ENCODE peak calls at places on chromosomes 4 and X, in seven cellular contexts. One of them, this sample, is unnamed.

GRCh38 chr4:41214158-41215146 is at the start of gene APBB2:
- DNase-seq in endothelial cell: peak
- DNase-seq in lower leg skin: peak
- DNase-seq in D341Med: peak
- DNase-seq in left lung: peak
- DNase-seq in RWPE1: peak
- DNase-seq in EL: peak
- DNase-seq in this sample: peak

GRCh38 chr4:59127748-59128147 is 2017.6 kb upstream of the IGFBP7 start:
- DNase-seq in lower leg skin: no peak
- DNase-seq in left lung: no peak
- DNase-seq in RWPE1: no peak
- DNase-seq in EL: no peak
- DNase-seq in D341Med: no peak
- DNase-seq in endothelial cell: no peak
- DNase-seq in this sample: no peak

GRCh38 chr4:190018201-190018920 is 8.7 kb downstream of the FRG2 start:
- DNase-seq in EL: no peak
- DNase-seq in RWPE1: no peak
- DNase-seq in endothelial cell: no peak
- DNase-seq in lower leg skin: no peak
- DNase-seq in D341Med: no peak
- DNase-seq in left lung: peak
- DNase-seq in this sample: no peak

GRCh38 chr4:35163189-35163588 is 1081.1 kb downstream of the ARAP2 start:
- DNase-seq in endothelial cell: no peak
- DNase-seq in left lung: no peak
- DNase-seq in EL: no peak
- DNase-seq in lower leg skin: no peak
- DNase-seq in D341Med: no peak
- DNase-seq in RWPE1: no peak
- DNase-seq in this sample: no peak

GRCh38 chr4:24067781-24068193 is 177.9 kb upstream of the PPARGC1A start:
- DNase-seq in D341Med: no peak
- DNase-seq in endothelial cell: no peak
- DNase-seq in RWPE1: peak
- DNase-seq in EL: peak
- DNase-seq in left lung: no peak
- DNase-seq in lower leg skin: no peak
- DNase-seq in this sample: no peak

GRCh38 chr4:106803107-106803506 is 233.0 kb downstream of the DKK2 start:
- DNase-seq in RWPE1: no peak
- DNase-seq in endothelial cell: no peak
- DNase-seq in lower leg skin: no peak
- DNase-seq in left lung: no peak
- DNase-seq in D341Med: no peak
- DNase-seq in EL: peak
- DNase-seq in this sample: no peak

GRCh38 chrX:12440245-12440644 is 302.0 kb downstream of the FRMPD4 start:
- DNase-seq in left lung: no peak
- DNase-seq in D341Med: no peak
- DNase-seq in endothelial cell: no peak
- DNase-seq in RWPE1: no peak
- DNase-seq in EL: no peak
- DNase-seq in lower leg skin: no peak
- DNase-seq in this sample: no peak

GRCh38 chrX:57772637-57773036 is 92.6 kb upstream of the NLRP2B start:
- DNase-seq in left lung: no peak
- DNase-seq in EL: peak
- DNase-seq in lower leg skin: no peak
- DNase-seq in endothelial cell: no peak
- DNase-seq in D341Med: no peak
- DNase-seq in RWPE1: no peak
- DNase-seq in this sample: no peak

GRCh38 chr4:151438154-151438553 is 29.2 kb downstream of the FHIP1A start:
- DNase-seq in EL: no peak
- DNase-seq in RWPE1: no peak
- DNase-seq in left lung: peak
- DNase-seq in D341Med: no peak
- DNase-seq in endothelial cell: no peak
- DNase-seq in lower leg skin: no peak
- DNase-seq in this sample: no peak

GRCh38 chr4:85475631-85476233 is 782 bp downstream of the ARHGAP24 start:
- DNase-seq in endothelial cell: peak
- DNase-seq in lower leg skin: no peak
- DNase-seq in EL: peak
- DNase-seq in D341Med: no peak
- DNase-seq in RWPE1: no peak
- DNase-seq in left lung: peak
- DNase-seq in this sample: no peak

GRCh38 chrX:42149786-42150185 is 226.4 kb upstream of the CASK start:
- DNase-seq in left lung: no peak
- DNase-seq in EL: no peak
- DNase-seq in D341Med: no peak
- DNase-seq in lower leg skin: no peak
- DNase-seq in RWPE1: no peak
- DNase-seq in endothelial cell: no peak
- DNase-seq in this sample: no peak

GRCh38 chr4:100082852-100083251 is 107.4 kb downstream of the DDIT4L start:
- DNase-seq in RWPE1: no peak
- DNase-seq in left lung: no peak
- DNase-seq in EL: no peak
- DNase-seq in endothelial cell: no peak
- DNase-seq in lower leg skin: no peak
- DNase-seq in D341Med: no peak
- DNase-seq in this sample: no peak

GRCh38 chrX:107996124-107996523 is 14.0 kb upstream of the TEX13B start:
- DNase-seq in EL: no peak
- DNase-seq in endothelial cell: no peak
- DNase-seq in D341Med: no peak
- DNase-seq in RWPE1: no peak
- DNase-seq in left lung: no peak
- DNase-seq in lower leg skin: no peak
- DNase-seq in this sample: no peak

GRCh38 chr4:19380600-19380999 is 871.1 kb upstream of the SLIT2 start:
- DNase-seq in D341Med: no peak
- DNase-seq in endothelial cell: no peak
- DNase-seq in left lung: no peak
- DNase-seq in RWPE1: no peak
- DNase-seq in lower leg skin: no peak
- DNase-seq in EL: peak
- DNase-seq in this sample: no peak

GRCh38 chr4:53861856-53862610 is 202.4 kb downstream of the CHIC2 start:
- DNase-seq in RWPE1: no peak
- DNase-seq in lower leg skin: no peak
- DNase-seq in left lung: no peak
- DNase-seq in EL: peak
- DNase-seq in D341Med: no peak
- DNase-seq in endothelial cell: no peak
- DNase-seq in this sample: no peak

GRCh38 chr4:87953776-87954175 is 21.7 kb upstream of the SPP1 start:
- DNase-seq in lower leg skin: no peak
- DNase-seq in EL: no peak
- DNase-seq in RWPE1: no peak
- DNase-seq in endothelial cell: no peak
- DNase-seq in left lung: no peak
- DNase-seq in D341Med: no peak
- DNase-seq in this sample: no peak

GRCh38 chr4:172866421-172866820 is 302.2 kb upstream of the GALNT7 start:
- DNase-seq in endothelial cell: no peak
- DNase-seq in D341Med: no peak
- DNase-seq in EL: no peak
- DNase-seq in RWPE1: no peak
- DNase-seq in left lung: no peak
- DNase-seq in lower leg skin: no peak
- DNase-seq in this sample: no peak

GRCh38 chr4:148831945-148832344 is 389.7 kb upstream of the NR3C2 start:
- DNase-seq in RWPE1: peak
- DNase-seq in left lung: no peak
- DNase-seq in endothelial cell: no peak
- DNase-seq in D341Med: no peak
- DNase-seq in lower leg skin: no peak
- DNase-seq in EL: peak
- DNase-seq in this sample: no peak

GRCh38 chr4:78136109-78137081 is 79.3 kb downstream of the FRAS1 start:
- DNase-seq in D341Med: peak
- DNase-seq in EL: no peak
- DNase-seq in left lung: no peak
- DNase-seq in endothelial cell: no peak
- DNase-seq in lower leg skin: no peak
- DNase-seq in RWPE1: no peak
- DNase-seq in this sample: no peak

GRCh38 chr4:170399894-170400293 is 310.1 kb upstream of the AADAT start:
- DNase-seq in D341Med: no peak
- DNase-seq in RWPE1: no peak
- DNase-seq in left lung: no peak
- DNase-seq in EL: no peak
- DNase-seq in endothelial cell: no peak
- DNase-seq in lower leg skin: no peak
- DNase-seq in this sample: no peak

GRCh38 chr4:2084316-2084715 is 25.2 kb downstream of the NAT8L start:
- DNase-seq in EL: no peak
- DNase-seq in left lung: peak
- DNase-seq in RWPE1: no peak
- DNase-seq in D341Med: peak
- DNase-seq in lower leg skin: peak
- DNase-seq in endothelial cell: no peak
- DNase-seq in this sample: no peak

GRCh38 chr4:136319789-136320470 is 1212.4 kb downstream of the PCDH18 start:
- DNase-seq in left lung: no peak
- DNase-seq in RWPE1: peak
- DNase-seq in endothelial cell: no peak
- DNase-seq in EL: peak
- DNase-seq in D341Med: no peak
- DNase-seq in lower leg skin: no peak
- DNase-seq in this sample: no peak

GRCh38 chr4:19857405-19857804 is 394.3 kb upstream of the SLIT2 start:
- DNase-seq in lower leg skin: no peak
- DNase-seq in left lung: no peak
- DNase-seq in endothelial cell: no peak
- DNase-seq in RWPE1: no peak
- DNase-seq in EL: no peak
- DNase-seq in D341Med: no peak
- DNase-seq in this sample: no peak